ENCODE peak calls at places on chromosomes 6 and 20, in eight cellular contexts. K is stromal cell of bone marrow; J is cardiac fibroblast; Z is GM13977; C is stimulated activated naive CD8-positive, alpha-beta T cell treated with anti-CD3 and anti-CD28 coated beads, Interleukin-15, Interleukin-2, amounts not matched to agents 100 U/mL and 50 U/mL, for 24 hours; Q is body of pancreas; O is nephron progenitor cell; M is upper lobe of right lung. P is an unnamed sample.

GRCh38 chr6:118881440-118882313 is 12.3 kb upstream of the ASF1A start:
- DNase-seq in O (no peak), Z (no peak), Q (no peak), M (no peak), C (no peak), J (no peak), K (no peak), P (no peak)

GRCh38 chr6:144899161-144899560 is 614.0 kb downstream of the UTRN start:
- DNase-seq in M (no peak), J (peak; percentile 85), O (no peak), C (no peak), K (peak; percentile 86), Q (no peak), Z (no peak), P (no peak)

GRCh38 chr20:62590301-62591121 is 51.8 kb upstream of the SLCO4A1 start:
- DNase-seq in C (no peak), O (no peak), Z (no peak), J (peak; percentile 83), M (no peak), Q (no peak), K (peak; percentile 84), P (no peak)

GRCh38 chr6:134161036-134161435 is 108.6 kb upstream of the SLC2A12 start:
- DNase-seq in C (no peak), K (no peak), O (no peak), M (no peak), J (peak; percentile 18), Q (no peak), Z (no peak), P (no peak)

GRCh38 chr6:90496617-90497016 is 90.3 kb downstream of the MAP3K7 start:
- DNase-seq in C (no peak), O (peak; percentile 34), Z (no peak), J (no peak), M (no peak), Q (no peak), K (no peak), P (no peak)

GRCh38 chr20:35232575-35232974 is 6.1 kb downstream of the MMP24 start:
- DNase-seq in Q (no peak), O (no peak), C (no peak), K (peak; percentile 35), M (no peak), J (peak; percentile 33), Z (no peak), P (no peak)

GRCh38 chr6:3711776-3712175 is 39.7 kb downstream of the PXDC1 start:
- DNase-seq in Q (no peak), K (no peak), J (no peak), C (no peak), M (no peak), Z (no peak), O (no peak), P (no peak)

GRCh38 chr6:41929918-41930317 is 8.6 kb downstream of the BYSL start:
- DNase-seq in K (no peak), Z (no peak), C (no peak), Q (no peak), M (no peak), O (no peak), J (no peak), P (no peak)

GRCh38 chr20:46298374-46298773 is 9.9 kb downstream of the CDH22 start:
- DNase-seq in M (no peak), Q (no peak), K (no peak), O (no peak), J (no peak), Z (no peak), C (no peak), P (no peak)

GRCh38 chr6:169501777-169502313 is 200.0 kb downstream of the WDR27 start:
- DNase-seq in Q (no peak), C (no peak), O (no peak), J (no peak), K (no peak), Z (no peak), M (no peak), P (no peak)

GRCh38 chr6:170438402-170438753 is 114.7 kb downstream of the PSMB1 start:
- DNase-seq in C (peak; percentile 57), Q (peak; percentile 96), O (peak; percentile 89), M (peak; percentile 88), J (peak; percentile 99), Z (peak; percentile 87), K (peak; percentile 100), P (peak; percentile 90)

GRCh38 chr20:770691-771090 is 2.4 kb upstream of the SLC52A3 start:
- DNase-seq in J (no peak), Q (no peak), Z (no peak), O (no peak), K (no peak), C (no peak), M (no peak), P (no peak)

P was measured in retina.